ENCODE peak calls at places on chromosomes 1 and 21, in four cellular contexts. J is A549, U is H1, R is K562. F is an unnamed sample.

GRCh38 chr1:152623203-152623844 is 421 bp upstream of the LCE3A start:
- DNase-seq in U (no peak), R (peak), J (no peak), F (peak)

GRCh38 chr1:65147424-65148177 is 402 bp upstream of the AK4 start:
- DNase-seq in U (no peak), J (no peak), R (peak), F (no peak)

GRCh38 chr1:186605762-186606350 is 74.4 kb downstream of the PTGS2 start:
- DNase-seq in R (peak), J (no peak), U (peak), F (peak)

GRCh38 chr21:34534522-34534921 is 22.5 kb upstream of the KCNE1 start:
- DNase-seq in U (no peak), R (no peak), J (no peak), F (peak)

GRCh38 chr1:175887981-175888428 is 144.6 kb upstream of the TNR start:
- DNase-seq in U (peak), J (peak), R (peak), F (peak)

GRCh38 chr1:202281316-202282016 is 60.3 kb downstream of the UBE2T start:
- DNase-seq in J (no peak), R (no peak), U (no peak), F (no peak)

GRCh38 chr1:201128476-201128875 is 1.5 kb upstream of the ASCL5 start:
- DNase-seq in U (no peak), R (no peak), J (no peak), F (no peak)

GRCh38 chr1:201820413-201820812 is 8.5 kb upstream of the IPO9 start:
- DNase-seq in R (no peak), J (no peak), U (no peak), F (no peak)

GRCh38 chr1:244046907-244047738 is 4.0 kb upstream of the ZBTB18 start:
- DNase-seq in U (no peak), J (no peak), R (peak), F (no peak)

GRCh38 chr1:32958827-32959226 is 5.8 kb downstream of the RNF19B start:
- DNase-seq in U (no peak), J (no peak), R (no peak), F (no peak)

GRCh38 chr1:226640737-226641136 is 92.2 kb downstream of the STUM start:
- DNase-seq in J (no peak), U (no peak), R (no peak), F (no peak)

GRCh38 chr1:17609529-17609928 is 70.0 kb downstream of the ARHGEF10L start:
- DNase-seq in J (no peak), R (no peak), U (no peak), F (no peak)

GRCh38 chr1:172900359-172900997 is 150.3 kb downstream of the TNFSF18 start:
- DNase-seq in R (no peak), J (no peak), U (no peak), F (no peak)

GRCh38 chr1:115669886-115670285 is 28.1 kb downstream of the VANGL1 start:
- DNase-seq in U (no peak), J (no peak), R (no peak), F (no peak)

GRCh38 chr1:42779725-42780124 is 5.1 kb upstream of the TMEM269 start:
- DNase-seq in U (no peak), J (no peak), R (no peak), F (no peak)

GRCh38 chr21:29193907-29194306 is 63.5 kb downstream of the MAP3K7CL start:
- DNase-seq in J (no peak), R (no peak), U (no peak), F (peak)

GRCh38 chr1:56904706-56905105 is 50.1 kb downstream of the C8A start:
- DNase-seq in R (no peak), U (no peak), J (no peak), F (no peak)

GRCh38 chr1:168736450-168736980 is 7.5 kb upstream of the DPT start:
- DNase-seq in R (no peak), U (no peak), J (no peak), F (no peak)

GRCh38 chr1:160855181-160855981 is 7.3 kb downstream of the CD244 start:
- DNase-seq in J (no peak), R (no peak), U (no peak), F (no peak)

GRCh38 chr1:229781453-229781852 is 155.4 kb downstream of the URB2 start:
- DNase-seq in R (no peak), J (no peak), U (no peak), F (peak)

GRCh38 chr1:172476218-172476811 is 32.4 kb upstream of the PIGC start:
- DNase-seq in R (no peak), U (no peak), J (no peak), F (no peak)

GRCh38 chr1:8456991-8457390 is 139.1 kb downstream of the SLC45A1 start:
- DNase-seq in U (no peak), J (no peak), R (no peak), F (no peak)

GRCh38 chr21:46604975-46605758 is at the start of gene S100B:
- DNase-seq in U (no peak), J (no peak), R (no peak), F (no peak)

DNA sequence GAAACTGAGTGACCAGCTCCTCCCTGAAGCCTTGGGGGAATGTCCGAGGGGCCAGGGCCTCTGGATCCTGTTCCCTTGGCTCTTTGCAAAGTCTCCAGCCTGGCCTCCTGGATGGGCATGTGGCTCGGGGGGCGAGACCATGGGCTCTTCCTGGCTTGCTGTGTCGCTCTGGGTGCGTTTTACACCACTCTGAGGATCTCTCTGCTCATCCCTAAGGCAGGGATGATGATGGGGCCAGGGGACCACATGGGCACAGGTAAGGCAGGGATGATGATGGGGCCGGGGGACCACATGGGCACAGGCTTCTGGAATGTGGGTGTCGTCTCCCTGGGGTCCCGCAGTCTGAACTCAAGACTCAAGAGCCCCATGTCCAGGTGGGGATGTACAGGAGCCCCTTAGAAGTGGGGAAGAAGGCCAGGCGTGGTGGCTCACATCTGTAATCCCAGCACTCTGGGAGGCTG is 17.7 kb downstream of the TP73 start:
- DNase-seq in U (no peak), R (no peak), J (no peak), F (no peak)
- TF ChIP-seq RAD21 in U (no peak), R (no peak), J (no peak), F (no peak)

GRCh38 chr1:58367217-58367616 is 179.3 kb downstream of the OMA1 start:
- DNase-seq in U (no peak), J (no peak), R (no peak), F (no peak)

GRCh38 chr1:58365328-58365727 is 181.2 kb downstream of the OMA1 start:
- DNase-seq in R (no peak), J (no peak), U (no peak), F (no peak)

GRCh38 chr1:58361134-58361533 is 185.4 kb downstream of the OMA1 start:
- DNase-seq in R (no peak), J (no peak), U (no peak), F (no peak)

GRCh38 chr1:58358311-58358710 is 188.2 kb downstream of the OMA1 start:
- DNase-seq in U (no peak), R (no peak), J (peak), F (peak)

DNA sequence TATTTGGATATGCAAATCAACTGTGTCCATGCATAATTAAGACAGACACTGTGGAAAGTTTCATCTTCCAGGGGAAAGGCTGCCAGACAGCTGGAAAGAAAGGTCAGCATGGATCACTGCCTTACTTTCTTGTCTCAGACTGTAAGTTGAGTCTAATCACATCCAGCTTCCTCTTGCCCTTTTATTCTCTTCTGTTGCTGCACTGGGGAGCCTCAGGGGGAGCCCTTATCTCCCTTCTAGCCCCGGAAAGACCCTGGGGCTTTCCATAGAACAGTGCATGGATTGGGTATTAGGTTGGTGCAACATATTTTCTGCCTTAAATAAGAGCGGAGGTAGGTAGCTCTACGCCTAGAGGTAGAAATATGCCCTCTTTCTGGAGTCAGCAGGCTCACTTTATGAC is 182.9 kb downstream of the OMA1 start:
- DNase-seq in U (no peak), J (no peak), R (no peak), F (no peak)
- TF ChIP-seq JUN in U (no peak), J (no peak), R (no peak), F (no peak)

GRCh38 chr1:10122926-10123325 is 87.4 kb upstream of the KIF1B start:
- DNase-seq in U (no peak), J (no peak), R (no peak), F (no peak)
- TF ChIP-seq RAD21 in U (no peak), J (no peak), R (no peak), F (no peak)

DNA sequence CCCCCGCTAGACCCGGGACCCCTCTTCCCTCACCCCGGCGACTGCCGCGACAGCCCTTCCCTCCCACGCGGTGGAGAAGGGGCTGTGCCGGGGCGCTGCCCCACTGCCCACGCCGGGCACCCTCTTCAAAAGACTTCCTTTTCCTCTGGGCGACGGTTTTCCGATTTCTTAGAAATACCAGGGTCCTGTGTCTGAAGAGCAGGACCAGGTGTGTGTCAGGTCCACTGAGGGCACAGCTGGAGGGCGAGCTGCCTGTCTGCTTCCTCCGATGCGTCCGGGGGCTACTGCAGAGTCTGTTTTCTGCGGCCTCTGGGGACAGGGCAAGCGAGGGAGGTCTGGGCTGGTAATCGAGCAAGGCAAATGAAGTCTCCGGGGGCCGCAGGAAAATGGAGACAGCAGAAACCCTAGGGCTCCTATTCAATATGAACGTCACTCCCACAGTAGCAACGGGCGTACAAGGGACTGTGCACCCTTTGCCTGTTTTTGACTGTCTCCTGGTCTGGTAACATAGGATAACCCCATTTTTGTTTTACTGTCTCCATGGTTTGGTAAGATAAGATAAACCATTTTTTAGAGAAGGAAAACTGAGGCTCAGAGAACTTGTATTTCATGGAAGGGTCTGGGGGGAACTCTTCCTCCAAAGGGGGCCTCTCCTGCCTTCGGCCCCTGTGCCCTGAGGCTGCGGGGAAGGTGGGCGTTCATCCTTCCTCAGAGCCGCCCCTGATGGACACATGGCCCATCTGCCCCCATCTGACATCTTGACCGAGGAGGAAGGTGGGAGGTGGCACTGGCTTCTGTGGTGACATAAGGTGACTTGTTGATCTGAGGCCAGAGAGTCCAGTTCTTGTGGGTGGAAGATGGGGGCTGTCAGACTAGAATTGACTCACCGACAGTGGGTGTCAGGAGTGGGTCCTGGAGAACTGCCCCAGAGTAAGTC is 970 bp downstream of the TNFRSF1B start:
- DNase-seq in U (no peak), J (no peak), R (peak), F (no peak)
- TF ChIP-seq JUN in U (no peak), J (no peak), R (no peak), F (no peak)

DNA sequence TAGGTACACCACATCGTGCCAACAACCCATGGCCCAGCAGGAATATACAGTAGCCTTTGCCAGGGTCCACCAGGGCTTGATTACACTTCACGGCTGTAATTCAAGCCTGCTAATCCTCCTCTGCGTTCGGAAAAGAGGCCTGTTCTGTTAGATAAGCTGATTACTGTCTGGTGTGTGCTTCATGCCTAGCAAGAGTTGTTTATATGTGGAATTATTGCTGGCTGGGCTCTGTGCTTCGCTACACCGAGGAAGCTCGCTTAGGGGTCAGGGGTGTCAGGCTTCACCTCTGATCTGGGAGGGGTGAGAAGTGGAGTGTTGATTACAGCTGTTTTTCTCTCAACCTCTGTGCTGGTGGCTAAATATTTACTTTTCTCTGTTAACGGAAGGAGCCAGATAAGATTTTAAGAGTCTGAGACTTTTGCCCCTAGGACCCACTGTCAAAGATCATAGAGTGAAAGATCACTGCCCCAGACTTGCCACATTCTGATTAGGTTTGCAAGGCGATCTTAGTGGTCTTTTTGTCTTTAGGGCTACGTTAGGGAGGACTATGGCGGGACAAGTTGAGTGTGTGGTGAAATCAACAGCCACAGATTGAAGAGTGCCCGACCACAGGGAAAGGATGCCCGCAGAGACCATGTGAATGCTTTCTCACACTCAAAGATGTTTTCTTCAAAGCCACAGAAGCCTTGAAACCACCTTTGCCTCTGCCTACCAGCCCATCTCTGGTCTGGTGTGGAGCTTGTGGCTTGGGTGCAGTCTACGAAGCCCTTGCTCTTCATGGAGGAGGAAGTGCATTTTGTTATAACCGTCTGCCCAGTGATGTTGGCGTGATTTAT is 216.1 kb downstream of the PBX1 start:
- DNase-seq in U (no peak), R (peak), J (no peak), F (no peak)
- TF ChIP-seq RAD21 in U (no peak), R (no peak), J (no peak), F (no peak)

GRCh38 chr1:183597656-183598055 is 7.4 kb upstream of the NCF2 start:
- DNase-seq in J (no peak), U (no peak), R (no peak), F (no peak)
- TF ChIP-seq JUN in J (no peak), U (no peak), R (no peak), F (no peak)

GRCh38 chr1:45205000-45205909 is 1.1 kb downstream of the ZSWIM5 start:
- DNase-seq in J (peak), U (no peak), R (peak), F (peak)
- TF ChIP-seq RAD21 in J (no peak), U (no peak), R (no peak), F (no peak)

GRCh38 chr1:109239580-109240068 is 9.7 kb upstream of the CELSR2 start:
- DNase-seq in R (peak), U (peak), J (peak), F (peak)
- TF ChIP-seq JUN in R (no peak), U (no peak), J (no peak), F (no peak)

F was measured in HepG2.